ENCODE peak calls at places on chromosomes 1 and 21, in five cellular contexts. One of them, this sample, is unnamed.

GRCh38 chr1:157580179-157580827 is 17.6 kb downstream of the FCRL4 start:
- DNase-seq in HCT116: peak; percentile 71
- DNase-seq in keratinocyte: peak; percentile 49
- DNase-seq in K562: peak; percentile 65
- DNase-seq in H9: peak; percentile 64
- DNase-seq in this sample: peak; percentile 66

GRCh38 chr21:42731264-42732032 is 78.0 kb downstream of the PDE9A start:
- DNase-seq in HCT116: peak; percentile 54
- DNase-seq in keratinocyte: no peak
- DNase-seq in K562: no peak
- DNase-seq in H9: no peak
- DNase-seq in this sample: no peak

GRCh38 chr1:30761312-30762151 is 4.0 kb upstream of the LAPTM5 start:
- DNase-seq in HCT116: no peak
- DNase-seq in keratinocyte: no peak
- DNase-seq in K562: peak; percentile 71
- DNase-seq in H9: no peak
- DNase-seq in this sample: no peak

GRCh38 chr1:153940756-153941155 is 5.8 kb downstream of the DENND4B start:
- DNase-seq in HCT116: no peak
- DNase-seq in keratinocyte: no peak
- DNase-seq in K562: no peak
- DNase-seq in H9: no peak
- DNase-seq in this sample: no peak

GRCh38 chr1:241536969-241537368 is 4.8 kb downstream of the KMO start:
- DNase-seq in HCT116: no peak
- DNase-seq in keratinocyte: no peak
- DNase-seq in K562: no peak
- DNase-seq in H9: no peak
- DNase-seq in this sample: no peak

GRCh38 chr1:11714831-11715574 is 20.9 kb upstream of the AGTRAP start:
- DNase-seq in HCT116: no peak
- DNase-seq in keratinocyte: no peak
- DNase-seq in K562: no peak
- DNase-seq in H9: no peak
- DNase-seq in this sample: no peak

GRCh38 chr1:30743584-30744059 is 14.0 kb downstream of the LAPTM5 start:
- DNase-seq in HCT116: no peak
- DNase-seq in keratinocyte: no peak
- DNase-seq in K562: no peak
- DNase-seq in H9: no peak
- DNase-seq in this sample: no peak

GRCh38 chr1:109113787-109114568 is at the start of gene ELAPOR1:
- DNase-seq in HCT116: no peak
- DNase-seq in keratinocyte: no peak
- DNase-seq in K562: no peak
- DNase-seq in H9: peak; percentile 80
- DNase-seq in this sample: no peak

GRCh38 chr1:74835046-74835445 is 102.1 kb downstream of the TYW3 start:
- DNase-seq in HCT116: no peak
- DNase-seq in keratinocyte: no peak
- DNase-seq in K562: no peak
- DNase-seq in H9: no peak
- DNase-seq in this sample: no peak

GRCh38 chr1:200154069-200154767 is 126.7 kb downstream of the NR5A2 start:
- DNase-seq in HCT116: no peak
- DNase-seq in keratinocyte: no peak
- DNase-seq in K562: peak; percentile 94
- DNase-seq in H9: no peak
- DNase-seq in this sample: no peak

GRCh38 chr1:160046494-160047115 is 14.8 kb upstream of the PIGM start:
- DNase-seq in HCT116: no peak
- DNase-seq in keratinocyte: no peak
- DNase-seq in K562: peak; percentile 93
- DNase-seq in H9: peak; percentile 68
- DNase-seq in this sample: peak; percentile 52

GRCh38 chr21:40054403-40054802 is 187.2 kb downstream of the PCP4 start:
- DNase-seq in HCT116: no peak
- DNase-seq in keratinocyte: no peak
- DNase-seq in K562: no peak
- DNase-seq in H9: no peak
- DNase-seq in this sample: no peak

GRCh38 chr1:39142394-39143060 is 62.0 kb upstream of the MACF1 start:
- DNase-seq in HCT116: peak; percentile 32
- DNase-seq in keratinocyte: peak; percentile 93
- DNase-seq in K562: no peak
- DNase-seq in H9: peak; percentile 80
- DNase-seq in this sample: peak; percentile 45

GRCh38 chr1:245353411-245353810 is 198.6 kb downstream of the KIF26B start:
- DNase-seq in HCT116: no peak
- DNase-seq in keratinocyte: no peak
- DNase-seq in K562: no peak
- DNase-seq in H9: no peak
- DNase-seq in this sample: no peak

DNA sequence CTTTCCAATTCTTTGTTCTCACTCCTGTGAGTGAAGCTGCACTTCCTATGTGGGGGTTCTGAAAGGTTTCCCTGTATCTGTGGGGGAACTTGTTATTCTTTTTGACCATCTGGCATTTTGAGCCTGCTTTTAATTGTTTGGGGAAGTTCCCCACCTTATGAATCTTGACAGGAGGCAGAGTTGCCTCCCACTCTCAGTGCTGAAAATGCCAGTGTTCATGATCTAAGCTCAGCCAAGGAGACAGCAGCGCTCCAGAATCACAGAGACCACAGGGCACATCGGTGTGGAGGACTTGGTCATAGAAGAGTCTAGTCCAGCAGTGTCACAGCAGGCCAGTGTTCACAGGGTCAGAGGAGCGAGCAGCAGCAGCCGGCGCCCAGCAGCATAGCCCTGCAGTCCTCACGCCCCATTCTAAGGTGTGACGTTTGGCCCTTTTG is 63.8 kb upstream of the PRDX6 start:
- DNase-seq in HCT116: no peak
- DNase-seq in keratinocyte: no peak
- DNase-seq in K562: no peak
- DNase-seq in H9: no peak
- DNase-seq in this sample: no peak
- H3K4me1 ChIP-seq in HCT116: no peaks in the 10 kb centered on the region
- H3K4me1 ChIP-seq in keratinocyte: no peaks in the 10 kb centered on the region
- H3K4me1 ChIP-seq in K562: peaks cover 15% of the 10 kb centered on the region
- H3K4me1 ChIP-seq in H9: no peaks in the 10 kb centered on the region
- H3K4me1 ChIP-seq in this sample: no peaks in the 10 kb centered on the region

DNA sequence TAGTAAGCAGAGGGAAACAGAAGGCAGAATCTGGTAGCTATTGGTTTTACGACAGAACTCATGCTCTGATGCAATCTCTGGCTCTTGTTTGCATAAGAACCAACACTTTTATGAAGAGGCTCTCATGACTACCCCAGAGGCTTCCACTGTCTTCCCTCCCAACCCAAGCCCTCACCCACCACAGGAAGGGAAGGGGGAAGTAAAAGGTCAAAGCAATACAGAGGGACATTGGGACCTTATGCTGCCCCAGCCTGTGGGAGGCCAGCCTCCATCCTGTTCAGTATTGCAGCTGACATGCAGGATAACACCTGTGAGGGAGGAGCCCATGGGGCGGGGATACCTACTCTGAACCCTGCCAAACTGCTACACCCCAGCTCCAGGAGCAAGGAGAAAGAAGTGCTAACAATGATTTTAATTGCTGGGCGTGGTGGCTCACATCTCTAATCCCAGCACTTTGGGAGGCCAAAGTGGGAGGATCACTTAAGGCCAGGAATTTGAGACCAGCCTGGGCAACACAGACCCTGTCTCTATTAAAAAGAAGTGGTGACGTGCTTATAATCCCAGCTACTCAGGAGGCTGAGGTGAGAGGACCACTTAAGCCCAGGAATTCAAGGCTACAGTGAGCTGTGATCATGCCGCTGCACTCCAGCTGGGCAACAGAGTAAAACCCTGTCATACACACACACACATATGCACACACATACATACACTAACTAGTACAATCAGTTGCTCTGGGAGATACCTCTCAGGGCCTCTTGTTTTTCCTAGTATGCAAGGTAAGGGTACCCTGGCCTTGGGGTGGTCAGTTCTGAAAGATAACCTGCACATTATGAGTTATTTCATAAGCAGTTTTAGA is 9.5 kb downstream of the MR1 start:
- DNase-seq in HCT116: no peak
- DNase-seq in keratinocyte: no peak
- DNase-seq in K562: peak; percentile 35
- DNase-seq in H9: no peak
- DNase-seq in this sample: peak; percentile 44
- H3K4me1 ChIP-seq in HCT116: peaks cover 6% of the 10 kb centered on the region
- H3K4me1 ChIP-seq in keratinocyte: peaks cover 28% of the 10 kb centered on the region
- H3K4me1 ChIP-seq in K562: peaks cover 10% of the 10 kb centered on the region
- H3K4me1 ChIP-seq in H9: no peaks in the 10 kb centered on the region
- H3K4me1 ChIP-seq in this sample: peaks cover 26% of the 10 kb centered on the region

GRCh38 chr1:19342077-19342775 is 30.1 kb downstream of the SLC66A1 start:
- DNase-seq in HCT116: no peak
- DNase-seq in keratinocyte: no peak
- DNase-seq in K562: no peak
- DNase-seq in H9: no peak
- DNase-seq in this sample: no peak
- H3K4me1 ChIP-seq in HCT116: peaks cover 17% of the 10 kb centered on the region
- H3K4me1 ChIP-seq in keratinocyte: peaks cover 2% of the 10 kb centered on the region
- H3K4me1 ChIP-seq in K562: peaks cover 4% of the 10 kb centered on the region
- H3K4me1 ChIP-seq in H9: peaks cover 2% of the 10 kb centered on the region
- H3K4me1 ChIP-seq in this sample: peaks cover 3% of the 10 kb centered on the region

GRCh38 chr1:207060596-207060995 is 7.5 kb downstream of the PFKFB2 start:
- DNase-seq in HCT116: no peak
- DNase-seq in keratinocyte: no peak
- DNase-seq in K562: no peak
- DNase-seq in H9: no peak
- DNase-seq in this sample: no peak
- H3K4me1 ChIP-seq in HCT116: no peaks in the 10 kb centered on the region
- H3K4me1 ChIP-seq in keratinocyte: no peaks in the 10 kb centered on the region
- H3K4me1 ChIP-seq in K562: peaks cover 4% of the 10 kb centered on the region
- H3K4me1 ChIP-seq in H9: no peaks in the 10 kb centered on the region
- H3K4me1 ChIP-seq in this sample: no peaks in the 10 kb centered on the region

GRCh38 chr1:110348050-110348449 is 8.9 kb downstream of the RBM15 start:
- DNase-seq in HCT116: no peak
- DNase-seq in keratinocyte: no peak
- DNase-seq in K562: no peak
- DNase-seq in H9: no peak
- DNase-seq in this sample: no peak

GRCh38 chr1:110348771-110349170 is 9.6 kb downstream of the RBM15 start:
- DNase-seq in HCT116: no peak
- DNase-seq in keratinocyte: no peak
- DNase-seq in K562: no peak
- DNase-seq in H9: no peak
- DNase-seq in this sample: no peak

GRCh38 chr1:110346690-110347089 is 7.5 kb downstream of the RBM15 start:
- DNase-seq in HCT116: no peak
- DNase-seq in keratinocyte: no peak
- DNase-seq in K562: no peak
- DNase-seq in H9: peak; percentile 33
- DNase-seq in this sample: no peak

GRCh38 chr1:110345480-110345879 is 6.3 kb downstream of the RBM15 start:
- DNase-seq in HCT116: no peak
- DNase-seq in keratinocyte: no peak
- DNase-seq in K562: no peak
- DNase-seq in H9: no peak
- DNase-seq in this sample: no peak

GRCh38 chr1:110347182-110347893 is 8.2 kb downstream of the RBM15 start:
- DNase-seq in HCT116: no peak
- DNase-seq in keratinocyte: no peak
- DNase-seq in K562: peak; percentile 13
- DNase-seq in H9: no peak
- DNase-seq in this sample: no peak
- H3K4me1 ChIP-seq in HCT116: no peaks in the 10 kb centered on the region
- H3K4me1 ChIP-seq in keratinocyte: peaks cover 27% of the 10 kb centered on the region
- H3K4me1 ChIP-seq in K562: peaks cover 55% of the 10 kb centered on the region
- H3K4me1 ChIP-seq in H9: peaks cover 3% of the 10 kb centered on the region
- H3K4me1 ChIP-seq in this sample: peaks cover 7% of the 10 kb centered on the region

This sample was measured in Caco-2.